ENCODE peak calls at places on chromosomes 1 and 21, in ten cellular contexts. O is left colon; W is esophagus mucosa; Q is naive thymus-derived CD8-positive, alpha-beta T cell; R is SK-N-SH treated with all-trans-retinoic acid at 6 μM for 48 hours; I is naive thymus-derived CD4-positive, alpha-beta T cell; T is effector memory CD8-positive, alpha-beta T cell; Z is CD8-positive, alpha-beta T cell; B is A549; N is left cardiac atrium. L is an unnamed sample.

GRCh38 chr1:247103777-247104591 is at the start of gene ZNF669:
- ATAC-seq in O (peak), W (peak), Q (peak), R (peak), I (peak), T (peak), Z (peak), B (peak), N (peak), L (peak)

GRCh38 chr1:220732621-220733020 is 15.5 kb upstream of the MTARC2 start:
- ATAC-seq in O (no peak), W (peak), Q (no peak), R (no peak), I (no peak), T (no peak), Z (no peak), B (no peak), N (peak), L (peak)

GRCh38 chr1:55702064-55702463 is 486.9 kb upstream of the USP24 start:
- ATAC-seq in O (peak), W (peak), Q (no peak), R (peak), I (no peak), T (no peak), Z (no peak), B (no peak), N (no peak), L (no peak)

GRCh38 chr1:244090645-244091044 is 39.6 kb downstream of the ZBTB18 start:
- ATAC-seq in O (no peak), W (no peak), Q (no peak), R (no peak), I (no peak), T (no peak), Z (no peak), B (no peak), N (no peak), L (no peak)

GRCh38 chr1:200971955-200972711 is 51.4 kb downstream of the KIF21B start:
- ATAC-seq in O (peak), W (peak), Q (peak), R (peak), I (peak), T (peak), Z (peak), B (no peak), N (peak), L (no peak)

GRCh38 chr1:214228976-214229375 is 52.0 kb upstream of the SMYD2 start:
- ATAC-seq in O (no peak), W (no peak), Q (no peak), R (no peak), I (no peak), T (no peak), Z (no peak), B (no peak), N (peak), L (no peak)

GRCh38 chr1:9009438-9010366 is 16.5 kb downstream of the SLC2A7 start:
- ATAC-seq in O (peak), W (no peak), Q (peak), R (no peak), I (no peak), T (no peak), Z (no peak), B (peak), N (no peak), L (peak)

GRCh38 chr1:213868482-213868881 is 119.3 kb upstream of the PROX1 start:
- ATAC-seq in O (no peak), W (no peak), Q (no peak), R (no peak), I (no peak), T (no peak), Z (no peak), B (no peak), N (no peak), L (no peak)

GRCh38 chr1:9761855-9762254 is 61.9 kb downstream of the CLSTN1 start:
- ATAC-seq in O (no peak), W (no peak), Q (no peak), R (no peak), I (no peak), T (no peak), Z (no peak), B (no peak), N (no peak), L (no peak)

GRCh38 chr1:215568287-215568692 is 1.2 kb downstream of the KCTD3 start:
- ATAC-seq in O (peak), W (no peak), Q (no peak), R (peak), I (no peak), T (no peak), Z (no peak), B (peak), N (peak), L (no peak)

GRCh38 chr1:234890694-234891093 is 237.9 kb downstream of the TOMM20 start:
- ATAC-seq in O (no peak), W (no peak), Q (no peak), R (no peak), I (no peak), T (no peak), Z (no peak), B (no peak), N (no peak), L (no peak)

GRCh38 chr1:230851291-230851691 is 17.0 kb downstream of the C1orf198 start:
- ATAC-seq in O (no peak), W (no peak), Q (no peak), R (peak), I (no peak), T (no peak), Z (no peak), B (no peak), N (no peak), L (no peak)

GRCh38 chr21:46326110-46326703 is 2.3 kb downstream of the PCNT start:
- ATAC-seq in O (no peak), W (no peak), Q (no peak), R (no peak), I (no peak), T (no peak), Z (no peak), B (no peak), N (no peak), L (no peak)

GRCh38 chr1:94037392-94038229 is 83.3 kb downstream of the ABCA4 start:
- ATAC-seq in O (no peak), W (peak), Q (no peak), R (no peak), I (no peak), T (no peak), Z (no peak), B (no peak), N (no peak), L (peak)

GRCh38 chr1:227242811-227243682 is 75.2 kb downstream of the CDC42BPA start:
- ATAC-seq in O (no peak), W (no peak), Q (no peak), R (no peak), I (no peak), T (no peak), Z (no peak), B (no peak), N (no peak), L (no peak)

GRCh38 chr1:68346192-68346808 is 103.5 kb downstream of the RPE65 start:
- ATAC-seq in O (no peak), W (no peak), Q (no peak), R (peak), I (no peak), T (no peak), Z (no peak), B (no peak), N (no peak), L (no peak)

GRCh38 chr1:83872515-83872914 is 126.4 kb downstream of the TTLL7 start:
- ATAC-seq in O (no peak), W (no peak), Q (no peak), R (no peak), I (no peak), T (no peak), Z (no peak), B (no peak), N (no peak), L (no peak)

GRCh38 chr1:244851546-244852231 is 12.7 kb downstream of the HNRNPU start:
- ATAC-seq in O (no peak), W (no peak), Q (no peak), R (no peak), I (no peak), T (no peak), Z (no peak), B (no peak), N (no peak), L (peak)